ENCODE peak calls at places on chromosomes 7 and 10, in seven cellular contexts. B, H, Y, G, Z, V and N are unnamed samples.

GRCh38 chr7:120272261-120272895 is 597 bp upstream of the KCND2 start:
- DNase-seq in B (no peak), H (peak), Y (peak), G (peak), Z (peak), V (peak), N (peak)

GRCh38 chr10:86035791-86036543 is 330.6 kb downstream of the GRID1 start:
- DNase-seq in B (no peak), H (no peak), Y (no peak), G (no peak), Z (no peak), V (no peak), N (no peak)

GRCh38 chr10:49056356-49056755 is 59.0 kb downstream of the VSTM4 start:
- DNase-seq in B (no peak), H (no peak), Y (no peak), G (no peak), Z (no peak), V (no peak), N (no peak)

GRCh38 chr7:96236198-96237039 is 85.5 kb downstream of the SLC25A13 start:
- DNase-seq in B (peak), H (no peak), Y (peak), G (no peak), Z (peak), V (peak), N (no peak)

GRCh38 chr7:131249003-131249402 is 78.7 kb upstream of the MKLN1 start:
- DNase-seq in B (peak), H (no peak), Y (peak), G (no peak), Z (peak), V (peak), N (no peak)

GRCh38 chr7:131234719-131235488 is 92.8 kb upstream of the MKLN1 start:
- DNase-seq in B (no peak), H (no peak), Y (no peak), G (no peak), Z (no peak), V (no peak), N (no peak)

GRCh38 chr7:125059861-125060456 is 130.3 kb upstream of the POT1 start:
- DNase-seq in B (no peak), H (peak), Y (peak), G (no peak), Z (peak), V (peak), N (no peak)

GRCh38 chr10:98307916-98308315 is 39.9 kb upstream of the LOXL4 start:
- DNase-seq in B (no peak), H (no peak), Y (no peak), G (no peak), Z (no peak), V (no peak), N (no peak)

GRCh38 chr10:120789292-120789691 is 61.9 kb upstream of the WDR11 start:
- DNase-seq in B (no peak), H (no peak), Y (no peak), G (no peak), Z (no peak), V (no peak), N (no peak)

DNA sequence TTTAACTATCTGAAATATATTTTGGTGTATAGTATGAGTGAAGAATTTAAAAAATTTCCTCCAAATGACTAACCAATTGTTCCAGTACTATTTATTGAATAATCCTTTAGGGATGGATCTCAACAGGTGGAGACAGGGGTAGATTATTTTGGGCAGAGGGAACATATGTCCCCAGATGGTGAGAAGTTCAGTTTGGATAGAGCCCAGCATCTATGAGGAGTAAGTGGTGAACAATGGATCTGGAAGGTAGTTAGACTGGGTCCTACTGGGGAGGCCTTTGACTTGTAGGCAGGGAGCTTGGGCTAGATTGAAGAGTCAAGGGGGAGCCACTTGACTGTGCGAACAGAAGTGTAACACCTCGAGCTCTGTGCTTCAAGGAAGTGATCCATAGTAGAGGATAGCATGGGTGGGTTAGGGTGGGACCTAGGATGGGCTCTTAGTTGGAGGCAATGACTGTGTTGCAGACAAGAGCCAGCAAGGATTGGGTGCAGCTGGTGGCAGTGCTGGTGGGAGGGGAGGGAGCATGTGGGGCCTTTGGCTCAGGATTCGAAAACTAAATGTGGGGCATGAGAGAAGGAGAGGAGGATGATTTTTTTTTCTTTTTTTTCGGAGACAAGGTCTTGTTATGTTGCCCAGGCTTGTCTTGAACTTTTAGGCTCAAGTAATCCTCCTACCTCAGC is 3.9 kb upstream of the PURB start:
- DNase-seq in B (no peak), H (no peak), Y (no peak), G (no peak), Z (no peak), V (no peak), N (no peak)
- H3K4me3 ChIP-seq in B (no peak), H (no peak), Y (no peak), G (no peak), Z (no peak), V (no peak), N (no peak)

DNA sequence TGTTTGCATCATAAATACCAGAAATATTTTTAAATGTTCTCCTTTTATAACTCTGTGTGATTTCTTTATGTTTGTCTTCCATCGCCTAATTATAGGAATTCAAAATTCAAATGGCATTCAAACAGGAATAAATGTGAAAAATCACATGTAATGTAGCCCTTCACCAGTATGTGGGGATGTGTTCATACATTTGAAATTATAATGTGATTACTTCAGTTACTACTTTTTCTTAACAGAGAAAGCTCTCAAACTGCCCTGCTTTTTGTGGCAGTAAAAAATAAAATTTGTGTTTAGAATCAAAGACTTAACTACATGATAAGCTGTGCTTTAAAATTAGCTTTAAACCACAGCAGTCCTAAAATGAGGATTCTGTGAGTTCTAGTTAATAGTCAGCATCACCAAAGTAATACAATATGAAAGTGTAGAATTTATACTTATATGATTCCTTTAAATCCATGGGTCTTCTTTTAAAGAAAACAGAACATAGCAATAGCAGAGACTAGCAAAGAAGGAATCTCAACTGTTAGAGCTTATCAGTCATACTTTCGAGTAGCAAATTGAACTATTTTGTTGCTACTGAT is 7.8 kb upstream of the HERC4 start:
- DNase-seq in B (no peak), H (no peak), Y (peak), G (no peak), Z (peak), V (peak), N (no peak)
- TF ChIP-seq CTCF in B (peak), H (peak), Y (peak), G (peak), Z (peak), V (peak), N (no peak)

GRCh38 chr10:1050555-1050954 is 1.6 kb upstream of the IDI1 start:
- DNase-seq in B (no peak), H (peak), Y (no peak), G (no peak), Z (no peak), V (no peak), N (no peak)
- H3K4me3 ChIP-seq in B (no peak), H (peak), Y (peak), G (peak), Z (peak), V (peak), N (peak)

GRCh38 chr10:103666109-103666508 is 172.6 kb downstream of the NEURL1 start:
- DNase-seq in B (no peak), H (no peak), Y (peak), G (peak), Z (no peak), V (peak), N (no peak)
- TF ChIP-seq CTCF in B (peak), H (peak), Y (peak), G (peak), Z (peak), V (peak), N (peak)